ENCODE peak calls at places on chromosomes 12 and 14, in five cellular contexts. W, G, Q, P and K are unnamed samples.

GRCh38 chr14:101774006-101774755 is 12.7 kb downstream of the PPP2R5C start:
- DNase-seq in W (no peak), G (no peak), Q (no peak), P (no peak), K (no peak)

GRCh38 chr14:72924332-72924731 is 1.9 kb upstream of the DCAF4 start:
- DNase-seq in W (no peak), G (no peak), Q (no peak), P (peak), K (no peak)

GRCh38 chr12:115870527-115870926 is 407.0 kb downstream of the MED13L start:
- DNase-seq in W (no peak), G (no peak), Q (no peak), P (no peak), K (peak)

GRCh38 chr14:56888274-56888673 is 78.0 kb upstream of the OTX2 start:
- DNase-seq in W (peak), G (no peak), Q (no peak), P (no peak), K (no peak)

GRCh38 chr12:17148706-17149105 is 542.7 kb upstream of the LMO3 start:
- DNase-seq in W (peak), G (no peak), Q (no peak), P (no peak), K (no peak)

GRCh38 chr12:113396828-113397496 is 6.7 kb downstream of the SDS start:
- DNase-seq in W (no peak), G (no peak), Q (no peak), P (no peak), K (no peak)

GRCh38 chr12:68870443-68870842 is 62.5 kb downstream of the MDM2 start:
- DNase-seq in W (no peak), G (no peak), Q (no peak), P (no peak), K (no peak)

GRCh38 chr12:132502149-132502881 is 12.4 kb downstream of the FBRSL1 start:
- DNase-seq in W (peak), G (no peak), Q (no peak), P (no peak), K (peak)

GRCh38 chr12:42987216-42987631 is 397.7 kb upstream of the PRICKLE1 start:
- DNase-seq in W (no peak), G (no peak), Q (no peak), P (no peak), K (peak)